ENCODE peak calls at places on chromosomes 4 and X, in ten cellular contexts. P, Y, Z, X, M, E, D, W, J and R are unnamed samples.

GRCh38 chrX:14899607-14900006 is 26.4 kb downstream of the MOSPD2 start:
- DNase-seq in P (no peak), Y (peak; percentile 45), Z (no peak), X (no peak), M (peak; percentile 48), E (no peak), D (no peak), W (peak; percentile 12), J (no peak), R (no peak)

GRCh38 chr4:4575284-4576211 is 33.7 kb upstream of the STX18 start:
- DNase-seq in P (peak; percentile 78), Y (peak; percentile 53), Z (peak; percentile 65), X (peak; percentile 44), M (peak; percentile 6), E (peak; percentile 73), D (no peak), W (no peak), J (peak; percentile 72), R (peak; percentile 72)

GRCh38 chr4:124525524-124525923 is 187.0 kb downstream of the ANKRD50 start:
- DNase-seq in P (no peak), Y (no peak), Z (no peak), X (no peak), M (no peak), E (no peak), D (no peak), W (no peak), J (no peak), R (no peak)

GRCh38 chrX:17160971-17161370 is 214.0 kb upstream of the NHS start:
- DNase-seq in P (peak; percentile 5), Y (no peak), Z (no peak), X (no peak), M (no peak), E (no peak), D (no peak), W (peak; percentile 0), J (no peak), R (no peak)

GRCh38 chr4:132502096-132502552 is 647.0 kb upstream of the PCDH10 start:
- DNase-seq in P (no peak), Y (no peak), Z (no peak), X (no peak), M (no peak), E (no peak), D (no peak), W (no peak), J (no peak), R (no peak)

GRCh38 chr4:2630556-2631273 is 94.3 kb downstream of the FAM193A start:
- DNase-seq in P (no peak), Y (no peak), Z (no peak), X (no peak), M (no peak), E (no peak), D (no peak), W (peak; percentile 33), J (peak; percentile 25), R (no peak)

GRCh38 chr4:156321203-156321602 is 367.5 kb upstream of the CTSO start:
- DNase-seq in P (no peak), Y (peak; percentile 72), Z (no peak), X (no peak), M (peak; percentile 98), E (no peak), D (no peak), W (no peak), J (no peak), R (no peak)

GRCh38 chrX:10015711-10016515 is 48.8 kb downstream of the CLDN34 start:
- DNase-seq in P (peak; percentile 73), Y (peak; percentile 46), Z (peak; percentile 62), X (peak; percentile 1), M (no peak), E (peak; percentile 69), D (no peak), W (no peak), J (peak; percentile 69), R (peak; percentile 46)

GRCh38 chr4:71456841-71457240 is 118.0 kb downstream of the SLC4A4 start:
- DNase-seq in P (no peak), Y (peak; percentile 61), Z (no peak), X (no peak), M (peak; percentile 90), E (peak; percentile 16), D (no peak), W (peak; percentile 4), J (no peak), R (no peak)

GRCh38 chr4:141447761-141448160 is 188.6 kb upstream of the IL15 start:
- DNase-seq in P (no peak), Y (no peak), Z (no peak), X (no peak), M (no peak), E (no peak), D (no peak), W (no peak), J (no peak), R (no peak)

GRCh38 chr4:158162637-158163036 is 10.2 kb downstream of the GASK1B start:
- DNase-seq in P (no peak), Y (no peak), Z (no peak), X (no peak), M (no peak), E (no peak), D (no peak), W (no peak), J (no peak), R (no peak)

GRCh38 chr4:129526812-129527211 is 430.9 kb downstream of the C4orf33 start:
- DNase-seq in P (peak; percentile 3), Y (peak; percentile 32), Z (no peak), X (no peak), M (no peak), E (no peak), D (no peak), W (peak; percentile 74), J (no peak), R (no peak)

GRCh38 chr4:11252149-11252548 is 176.5 kb downstream of the HS3ST1 start:
- DNase-seq in P (no peak), Y (no peak), Z (no peak), X (no peak), M (no peak), E (no peak), D (no peak), W (no peak), J (no peak), R (no peak)

GRCh38 chr4:30719363-30720020 is 677 bp upstream of the PCDH7 start:
- DNase-seq in P (peak; percentile 65), Y (peak; percentile 74), Z (peak; percentile 57), X (no peak), M (peak; percentile 35), E (peak; percentile 54), D (no peak), W (peak; percentile 40), J (peak; percentile 93), R (peak; percentile 26)

GRCh38 chrX:48939417-48940228 is 17.8 kb downstream of the OTUD5 start:
- DNase-seq in P (no peak), Y (no peak), Z (no peak), X (no peak), M (no peak), E (no peak), D (no peak), W (no peak), J (no peak), R (no peak)

GRCh38 chrX:118528089-118528753 is 32.6 kb downstream of the DOCK11 start:
- DNase-seq in P (no peak), Y (no peak), Z (no peak), X (peak; percentile 34), M (no peak), E (no peak), D (no peak), W (peak; percentile 40), J (no peak), R (no peak)

GRCh38 chr4:45741897-45742296 is 382.0 kb downstream of the GABRG1 start:
- DNase-seq in P (no peak), Y (no peak), Z (no peak), X (no peak), M (no peak), E (no peak), D (no peak), W (peak; percentile 2), J (no peak), R (no peak)
- TF ChIP-seq CTCF in P (no peak), Y (no peak), Z (peak; percentile 38), X (no peak), M (no peak), E (no peak), D (no peak), W (no peak), J (no peak), R (no peak)

GRCh38 chrX:105191878-105192277 is 28.6 kb downstream of the TEX13A start:
- DNase-seq in P (peak; percentile 8), Y (peak; percentile 7), Z (no peak), X (no peak), M (peak; percentile 3), E (no peak), D (no peak), W (peak; percentile 3), J (no peak), R (no peak)
- TF ChIP-seq CTCF in P (peak; percentile 59), Y (peak; percentile 64), Z (peak; percentile 47), X (no peak), M (peak; percentile 71), E (peak; percentile 15), D (peak; percentile 17), W (peak; percentile 21), J (no peak), R (no peak)

DNA sequence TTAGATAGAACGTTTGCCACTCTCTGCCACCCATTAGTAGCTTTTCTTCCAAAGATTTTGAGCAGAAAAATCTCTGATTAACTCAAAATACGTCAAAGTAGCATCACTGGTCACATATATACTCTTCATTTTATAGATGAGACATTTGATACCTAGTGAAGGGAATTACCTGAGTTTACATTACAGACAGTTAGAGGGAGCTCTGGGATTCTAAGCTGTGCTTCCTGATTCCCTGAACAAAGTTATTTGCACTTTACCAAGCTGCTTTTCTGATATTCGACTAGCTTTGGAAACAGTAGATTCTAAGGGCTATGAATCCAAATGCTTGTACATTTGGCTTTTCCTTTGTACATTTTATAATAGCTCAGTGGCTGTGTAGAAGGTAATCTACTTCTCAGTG is 1602.1 kb downstream of the STIM2 start:
- DNase-seq in P (no peak), Y (no peak), Z (no peak), X (no peak), M (no peak), E (no peak), D (no peak), W (no peak), J (no peak), R (no peak)
- TF ChIP-seq CTCF in P (no peak), Y (no peak), Z (no peak), X (no peak), M (no peak), E (no peak), D (no peak), W (no peak), J (no peak), R (no peak)

DNA sequence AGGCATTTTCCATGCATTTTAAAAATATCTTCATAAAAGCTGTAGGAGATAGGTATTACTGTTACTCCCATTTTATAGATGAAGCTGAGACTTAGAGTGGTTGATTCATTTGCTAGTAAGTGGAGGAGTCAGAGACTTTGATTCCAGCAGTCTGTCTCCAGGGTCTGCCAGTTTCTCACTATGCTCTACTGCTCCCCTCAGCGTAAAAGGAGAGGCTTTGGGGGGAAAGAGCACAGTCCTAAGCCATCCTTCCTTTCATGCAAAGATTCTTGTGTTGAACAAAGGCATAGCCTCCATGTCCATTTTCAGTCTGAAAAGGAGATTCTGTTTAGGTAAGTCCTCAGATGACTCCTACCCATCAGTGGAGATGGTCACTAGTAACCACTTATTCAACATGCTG is 117.7 kb upstream of the TMEM150C start:
- DNase-seq in P (no peak), Y (no peak), Z (no peak), X (no peak), M (no peak), E (no peak), D (no peak), W (peak; percentile 14), J (no peak), R (no peak)
- TF ChIP-seq CTCF in P (no peak), Y (no peak), Z (no peak), X (no peak), M (peak; percentile 19), E (no peak), D (no peak), W (no peak), J (no peak), R (no peak)